ENCODE peak calls at places on chromosomes 7 and 10, in seven cellular contexts. G is mesendoderm, F is H9, H is mesenchymal stem cell, J is IMR-90, T is neuronal stem cell, Y is H1. E is an unnamed sample. For H3K4me1, the result is how much of the 10 kb centered on the place peaks cover.

GRCh38 chr7:106425017-106425719 is 140.4 kb upstream of the NAMPT start:
- DNase-seq in G (no peak), F (no peak), H (peak), J (peak), T (no peak), Y (no peak), E (peak)

GRCh38 chr10:36492590-36493510 is 632.5 kb upstream of the ANKRD30A start:
- DNase-seq in G (no peak), F (no peak), H (peak), J (peak), T (no peak), Y (no peak), E (no peak)

GRCh38 chr7:79810945-79811344 is 323.7 kb upstream of the GNAI1 start:
- DNase-seq in G (no peak), F (no peak), H (peak), J (peak), T (no peak), Y (no peak), E (no peak)

GRCh38 chr10:79166741-79167140 is 98.0 kb downstream of the ZMIZ1 start:
- DNase-seq in G (no peak), F (no peak), H (no peak), J (no peak), T (no peak), Y (no peak), E (no peak)

GRCh38 chr10:12742776-12743175 is 258.7 kb downstream of the CCDC3 start:
- DNase-seq in G (no peak), F (no peak), H (no peak), J (no peak), T (no peak), Y (no peak), E (no peak)

GRCh38 chr10:17682236-17682946 is 38.4 kb downstream of the STAM start:
- DNase-seq in G (no peak), F (no peak), H (no peak), J (no peak), T (no peak), Y (no peak), E (no peak)

GRCh38 chr10:24866615-24867583 is 85.5 kb downstream of the PRTFDC1 start:
- DNase-seq in G (peak), F (peak), H (peak), J (peak), T (no peak), Y (no peak), E (no peak)

GRCh38 chr7:5177060-5177459 is 13.0 kb upstream of the WIPI2 start:
- DNase-seq in G (no peak), F (no peak), H (no peak), J (peak), T (no peak), Y (no peak), E (peak)

GRCh38 chr7:155252958-155253501 is 44.6 kb upstream of the INSIG1 start:
- DNase-seq in G (no peak), F (no peak), H (no peak), J (no peak), T (no peak), Y (no peak), E (no peak)

GRCh38 chr7:77455334-77455733 is 39.2 kb upstream of the GSAP start:
- DNase-seq in G (no peak), F (no peak), H (peak), J (peak), T (no peak), Y (no peak), E (no peak)

GRCh38 chr10:103114876-103115275 is 78.2 kb downstream of the NT5C2 start:
- DNase-seq in G (no peak), F (no peak), H (no peak), J (no peak), T (no peak), Y (no peak), E (peak)

GRCh38 chr7:116501425-116502167 is 2.1 kb downstream of the CAV2 start:
- DNase-seq in G (no peak), F (no peak), H (no peak), J (peak), T (no peak), Y (no peak), E (peak)

GRCh38 chr10:56585447-56586171 is 224.6 kb upstream of the ZWINT start:
- DNase-seq in G (no peak), F (no peak), H (no peak), J (no peak), T (no peak), Y (peak), E (no peak)

GRCh38 chr7:95213809-95214492 is 110.4 kb downstream of the PON1 start:
- DNase-seq in G (no peak), F (no peak), H (no peak), J (no peak), T (no peak), Y (no peak), E (peak)

GRCh38 chr10:91691981-91692380 is 59.1 kb upstream of the PPP1R3C start:
- DNase-seq in G (no peak), F (no peak), H (no peak), J (no peak), T (no peak), Y (no peak), E (no peak)

GRCh38 chr10:75430000-75430763 is 1.2 kb upstream of the LRMDA start:
- DNase-seq in G (peak), F (no peak), H (peak), J (no peak), T (peak), Y (no peak), E (no peak)

GRCh38 chr10:119668461-119668860 is 17.3 kb downstream of the BAG3 start:
- DNase-seq in G (no peak), F (no peak), H (no peak), J (no peak), T (no peak), Y (no peak), E (no peak)

GRCh38 chr10:119667562-119668328 is 16.6 kb downstream of the BAG3 start:
- DNase-seq in G (peak), F (no peak), H (peak), J (peak), T (peak), Y (no peak), E (peak)

GRCh38 chr10:119669975-119670640 is 18.9 kb downstream of the BAG3 start:
- DNase-seq in G (no peak), F (no peak), H (no peak), J (no peak), T (no peak), Y (no peak), E (no peak)

GRCh38 chr10:119670717-119671116 is 19.5 kb downstream of the BAG3 start:
- DNase-seq in G (no peak), F (no peak), H (no peak), J (peak), T (no peak), Y (no peak), E (no peak)

GRCh38 chr10:119669331-119669730 is 18.2 kb downstream of the BAG3 start:
- DNase-seq in G (no peak), F (no peak), H (no peak), J (no peak), T (no peak), Y (no peak), E (peak)
- H3K4me1 ChIP-seq in G (under half), F (under half), H (half or more), J (under half), T (under half), Y (under half), E (under half)

GRCh38 chr7:8154290-8154689 is 107.7 kb downstream of the ICA1 start:
- DNase-seq in G (no peak), F (no peak), H (no peak), J (no peak), T (no peak), Y (no peak), E (no peak)
- H2BK120ac ChIP-seq in G (no peak), F (no peak), H (no peak), J (no peak), T (no peak), Y (no peak), E (no peak)

GRCh38 chr10:33897255-33897893 is 562.9 kb upstream of the NRP1 start:
- DNase-seq in G (peak), F (no peak), H (no peak), J (peak), T (no peak), Y (no peak), E (peak)

GRCh38 chr10:33889371-33889770 is 554.9 kb upstream of the NRP1 start:
- DNase-seq in G (no peak), F (no peak), H (no peak), J (no peak), T (no peak), Y (no peak), E (no peak)

GRCh38 chr10:33893502-33893901 is 559.0 kb upstream of the NRP1 start:
- DNase-seq in G (no peak), F (no peak), H (no peak), J (no peak), T (no peak), Y (no peak), E (no peak)
- H3K4me1 ChIP-seq in G (under half), F (under half), H (under half), J (under half), T (under half), Y (under half), E (under half)

GRCh38 chr7:157037635-157038034 is 27.2 kb upstream of the MNX1 start:
- DNase-seq in G (no peak), F (no peak), H (no peak), J (no peak), T (no peak), Y (no peak), E (no peak)

GRCh38 chr7:157035979-157036378 is 25.5 kb upstream of the MNX1 start:
- DNase-seq in G (no peak), F (no peak), H (no peak), J (no peak), T (no peak), Y (no peak), E (no peak)

GRCh38 chr7:157033483-157034473 is 23.3 kb upstream of the MNX1 start:
- DNase-seq in G (no peak), F (no peak), H (no peak), J (no peak), T (no peak), Y (no peak), E (no peak)

GRCh38 chr7:157037028-157037427 is 26.6 kb upstream of the MNX1 start:
- DNase-seq in G (no peak), F (no peak), H (no peak), J (no peak), T (no peak), Y (no peak), E (no peak)

GRCh38 chr7:157035302-157035701 is 24.8 kb upstream of the MNX1 start:
- DNase-seq in G (no peak), F (no peak), H (no peak), J (no peak), T (no peak), Y (no peak), E (no peak)
- H2BK120ac ChIP-seq in G (no peak), F (no peak), H (no peak), J (no peak), T (no peak), Y (no peak), E (no peak)

DNA sequence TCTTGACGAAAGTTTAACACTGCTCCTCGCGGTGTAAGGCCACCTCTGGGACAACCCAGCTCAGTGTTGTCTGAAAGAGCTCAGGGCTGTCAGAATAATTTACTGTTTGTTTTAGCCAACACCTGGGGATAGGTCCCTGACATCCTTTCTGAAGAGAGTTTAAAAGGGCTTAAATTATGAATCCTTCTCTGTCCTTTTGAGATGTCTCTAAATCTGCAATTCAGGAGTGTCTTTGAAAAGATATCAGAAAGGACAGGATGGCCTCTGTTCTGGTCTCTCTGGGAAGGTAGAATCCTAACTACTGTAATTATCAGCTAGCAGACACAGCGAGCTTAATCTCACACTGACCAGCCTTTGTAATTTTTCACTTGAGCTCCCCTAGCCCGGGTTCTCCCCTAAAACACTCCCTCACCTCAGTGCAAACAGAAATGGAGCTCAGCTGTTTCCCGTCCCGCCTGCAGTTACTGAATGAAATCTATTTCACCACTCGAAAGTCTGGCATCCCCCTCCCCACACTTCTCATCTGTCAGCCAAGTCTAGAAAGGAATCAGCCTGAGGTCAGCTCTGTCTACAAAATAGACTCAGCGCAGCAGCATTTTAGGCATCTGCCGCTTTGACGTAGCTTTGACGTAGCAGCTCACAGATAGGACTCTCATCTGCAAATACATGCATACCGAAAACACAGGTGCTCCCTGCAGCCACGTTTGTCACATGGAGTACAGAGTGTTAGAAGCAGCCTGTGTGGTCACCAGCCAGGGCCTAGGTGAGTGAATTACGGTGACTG is 4.8 kb downstream of the DYNC2I1 start:
- DNase-seq in G (no peak), F (no peak), H (no peak), J (no peak), T (no peak), Y (no peak), E (peak)
- H3K4me1 ChIP-seq in G (under half), F (under half), H (under half), J (under half), T (under half), Y (under half), E (under half)

GRCh38 chr7:127706766-127707165 is 54.8 kb downstream of the SND1 start:
- DNase-seq in G (no peak), F (no peak), H (no peak), J (no peak), T (no peak), Y (no peak), E (no peak)

GRCh38 chr7:127708201-127708600 is 56.2 kb downstream of the SND1 start:
- DNase-seq in G (no peak), F (no peak), H (no peak), J (no peak), T (no peak), Y (no peak), E (no peak)

GRCh38 chr7:127710635-127711034 is 58.6 kb downstream of the SND1 start:
- DNase-seq in G (no peak), F (no peak), H (no peak), J (no peak), T (no peak), Y (no peak), E (no peak)

GRCh38 chr7:127711872-127712271 is 59.9 kb downstream of the SND1 start:
- DNase-seq in G (no peak), F (no peak), H (no peak), J (no peak), T (no peak), Y (no peak), E (no peak)

DNA sequence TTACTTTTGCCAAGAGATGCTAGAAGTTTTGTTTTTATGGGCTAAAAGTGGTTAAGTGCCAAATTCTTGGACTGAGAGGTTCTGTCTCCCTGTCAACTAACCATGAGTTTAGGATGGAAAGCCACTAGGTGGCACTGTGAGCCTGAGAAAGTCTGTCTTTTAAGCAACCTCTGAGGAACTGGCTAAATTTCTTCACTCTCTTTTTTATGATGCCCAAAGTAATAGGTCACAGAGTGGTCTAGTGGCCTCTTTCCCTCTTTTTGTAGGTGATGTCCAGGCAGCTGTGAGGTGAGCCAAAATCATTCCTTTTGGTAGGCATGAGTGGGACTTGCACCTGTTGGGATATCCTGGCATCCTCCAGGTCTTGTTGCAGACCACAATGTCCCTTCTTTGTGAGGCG is 56.8 kb downstream of the SND1 start:
- DNase-seq in G (peak), F (peak), H (peak), J (peak), T (peak), Y (peak), E (peak)
- H2BK120ac ChIP-seq in G (no peak), F (no peak), H (no peak), J (no peak), T (no peak), Y (no peak), E (no peak)

GRCh38 chr10:22598488-22598887 is 115.9 kb downstream of the PIP4K2A start:
- DNase-seq in G (no peak), F (no peak), H (peak), J (no peak), T (no peak), Y (no peak), E (no peak)
- H3K4me1 ChIP-seq in G (under half), F (under half), H (under half), J (under half), T (under half), Y (under half), E (under half)

E was measured in trophoblast cell.